ENCODE peak calls at places on chromosomes 2 and 18, in eight cellular contexts. One of them, this sample, is unnamed.

GRCh38 chr2:86338778-86339295 is 1.4 kb upstream of the REEP1 start:
- DNase-seq in adrenal gland: no peak
- DNase-seq in endothelial cell of umbilical vein: no peak
- DNase-seq in effector CD4-positive, alpha-beta T cell: no peak
- DNase-seq in H1: no peak
- DNase-seq in midbrain: no peak
- DNase-seq in NK-92 treated with Interleukin-12 subunit alpha and Interleukin-12 subunit beta, amount 100 ng/mL, for 24 hours: no peak
- DNase-seq in GM03348: no peak
- DNase-seq in this sample: no peak

GRCh38 chr2:218471070-218471469 is 52.1 kb downstream of the VIL1 start:
- DNase-seq in adrenal gland: no peak
- DNase-seq in endothelial cell of umbilical vein: no peak
- DNase-seq in effector CD4-positive, alpha-beta T cell: no peak
- DNase-seq in H1: no peak
- DNase-seq in midbrain: no peak
- DNase-seq in NK-92 treated with Interleukin-12 subunit alpha and Interleukin-12 subunit beta, amount 100 ng/mL, for 24 hours: no peak
- DNase-seq in GM03348: no peak
- DNase-seq in this sample: no peak

GRCh38 chr2:20650880-20651730 is at the start of gene HS1BP3:
- DNase-seq in adrenal gland: peak
- DNase-seq in endothelial cell of umbilical vein: peak
- DNase-seq in effector CD4-positive, alpha-beta T cell: peak
- DNase-seq in H1: peak
- DNase-seq in midbrain: peak
- DNase-seq in NK-92 treated with Interleukin-12 subunit alpha and Interleukin-12 subunit beta, amount 100 ng/mL, for 24 hours: peak
- DNase-seq in GM03348: peak
- DNase-seq in this sample: peak

GRCh38 chr2:108534577-108535379 is 508 bp downstream of the LIMS1 start:
- DNase-seq in adrenal gland: peak
- DNase-seq in endothelial cell of umbilical vein: peak
- DNase-seq in effector CD4-positive, alpha-beta T cell: peak
- DNase-seq in H1: no peak
- DNase-seq in midbrain: peak
- DNase-seq in NK-92 treated with Interleukin-12 subunit alpha and Interleukin-12 subunit beta, amount 100 ng/mL, for 24 hours: peak
- DNase-seq in GM03348: peak
- DNase-seq in this sample: peak

GRCh38 chr2:194822657-194823056 is 834.4 kb upstream of the SLC39A10 start:
- DNase-seq in adrenal gland: no peak
- DNase-seq in endothelial cell of umbilical vein: no peak
- DNase-seq in effector CD4-positive, alpha-beta T cell: no peak
- DNase-seq in H1: no peak
- DNase-seq in midbrain: no peak
- DNase-seq in NK-92 treated with Interleukin-12 subunit alpha and Interleukin-12 subunit beta, amount 100 ng/mL, for 24 hours: no peak
- DNase-seq in GM03348: no peak
- DNase-seq in this sample: no peak

GRCh38 chr2:129709956-129710598 is 269.4 kb upstream of the RAB6C start:
- DNase-seq in adrenal gland: no peak
- DNase-seq in endothelial cell of umbilical vein: no peak
- DNase-seq in effector CD4-positive, alpha-beta T cell: no peak
- DNase-seq in H1: peak
- DNase-seq in midbrain: no peak
- DNase-seq in NK-92 treated with Interleukin-12 subunit alpha and Interleukin-12 subunit beta, amount 100 ng/mL, for 24 hours: no peak
- DNase-seq in GM03348: peak
- DNase-seq in this sample: no peak

GRCh38 chr18:64037812-64038414 is 68.0 kb downstream of the SERPINB8 start:
- DNase-seq in adrenal gland: no peak
- DNase-seq in endothelial cell of umbilical vein: peak
- DNase-seq in effector CD4-positive, alpha-beta T cell: no peak
- DNase-seq in H1: no peak
- DNase-seq in midbrain: peak
- DNase-seq in NK-92 treated with Interleukin-12 subunit alpha and Interleukin-12 subunit beta, amount 100 ng/mL, for 24 hours: no peak
- DNase-seq in GM03348: peak
- DNase-seq in this sample: peak

GRCh38 chr2:203840816-203841215 is 26.8 kb upstream of the CTLA4 start:
- DNase-seq in adrenal gland: no peak
- DNase-seq in endothelial cell of umbilical vein: no peak
- DNase-seq in effector CD4-positive, alpha-beta T cell: no peak
- DNase-seq in H1: no peak
- DNase-seq in midbrain: no peak
- DNase-seq in NK-92 treated with Interleukin-12 subunit alpha and Interleukin-12 subunit beta, amount 100 ng/mL, for 24 hours: no peak
- DNase-seq in GM03348: no peak
- DNase-seq in this sample: no peak

GRCh38 chr2:150076281-150076680 is 411.2 kb downstream of the RND3 start:
- DNase-seq in adrenal gland: no peak
- DNase-seq in endothelial cell of umbilical vein: no peak
- DNase-seq in effector CD4-positive, alpha-beta T cell: no peak
- DNase-seq in H1: no peak
- DNase-seq in midbrain: no peak
- DNase-seq in NK-92 treated with Interleukin-12 subunit alpha and Interleukin-12 subunit beta, amount 100 ng/mL, for 24 hours: no peak
- DNase-seq in GM03348: peak
- DNase-seq in this sample: no peak

GRCh38 chr2:113169002-113169530 is 4.7 kb upstream of the PSD4 start:
- DNase-seq in adrenal gland: no peak
- DNase-seq in endothelial cell of umbilical vein: no peak
- DNase-seq in effector CD4-positive, alpha-beta T cell: no peak
- DNase-seq in H1: peak
- DNase-seq in midbrain: no peak
- DNase-seq in NK-92 treated with Interleukin-12 subunit alpha and Interleukin-12 subunit beta, amount 100 ng/mL, for 24 hours: no peak
- DNase-seq in GM03348: no peak
- DNase-seq in this sample: no peak

GRCh38 chr2:19362094-19362649 is 3.7 kb upstream of the OSR1 start:
- DNase-seq in adrenal gland: no peak
- DNase-seq in endothelial cell of umbilical vein: no peak
- DNase-seq in effector CD4-positive, alpha-beta T cell: no peak
- DNase-seq in H1: no peak
- DNase-seq in midbrain: no peak
- DNase-seq in NK-92 treated with Interleukin-12 subunit alpha and Interleukin-12 subunit beta, amount 100 ng/mL, for 24 hours: no peak
- DNase-seq in GM03348: peak
- DNase-seq in this sample: peak

GRCh38 chr2:218252509-218253247 is 8.1 kb upstream of the GPBAR1 start:
- DNase-seq in adrenal gland: no peak
- DNase-seq in endothelial cell of umbilical vein: no peak
- DNase-seq in effector CD4-positive, alpha-beta T cell: no peak
- DNase-seq in H1: no peak
- DNase-seq in midbrain: no peak
- DNase-seq in NK-92 treated with Interleukin-12 subunit alpha and Interleukin-12 subunit beta, amount 100 ng/mL, for 24 hours: no peak
- DNase-seq in GM03348: peak
- DNase-seq in this sample: no peak

GRCh38 chr2:237223208-237223861 is 137.6 kb downstream of the COPS8 start:
- DNase-seq in adrenal gland: no peak
- DNase-seq in endothelial cell of umbilical vein: peak
- DNase-seq in effector CD4-positive, alpha-beta T cell: no peak
- DNase-seq in H1: no peak
- DNase-seq in midbrain: no peak
- DNase-seq in NK-92 treated with Interleukin-12 subunit alpha and Interleukin-12 subunit beta, amount 100 ng/mL, for 24 hours: no peak
- DNase-seq in GM03348: peak
- DNase-seq in this sample: no peak

GRCh38 chr18:13813271-13813849 is 10.6 kb upstream of the MC5R start:
- DNase-seq in adrenal gland: peak
- DNase-seq in endothelial cell of umbilical vein: peak
- DNase-seq in effector CD4-positive, alpha-beta T cell: peak
- DNase-seq in H1: peak
- DNase-seq in midbrain: peak
- DNase-seq in NK-92 treated with Interleukin-12 subunit alpha and Interleukin-12 subunit beta, amount 100 ng/mL, for 24 hours: no peak
- DNase-seq in GM03348: peak
- DNase-seq in this sample: peak

GRCh38 chr2:178824181-178824580 is 17.0 kb upstream of the TTN start:
- DNase-seq in adrenal gland: no peak
- DNase-seq in endothelial cell of umbilical vein: no peak
- DNase-seq in effector CD4-positive, alpha-beta T cell: no peak
- DNase-seq in H1: no peak
- DNase-seq in midbrain: no peak
- DNase-seq in NK-92 treated with Interleukin-12 subunit alpha and Interleukin-12 subunit beta, amount 100 ng/mL, for 24 hours: no peak
- DNase-seq in GM03348: no peak
- DNase-seq in this sample: no peak

GRCh38 chr2:172323256-172323655 is 104.1 kb upstream of the ITGA6 start:
- DNase-seq in adrenal gland: no peak
- DNase-seq in endothelial cell of umbilical vein: no peak
- DNase-seq in effector CD4-positive, alpha-beta T cell: no peak
- DNase-seq in H1: no peak
- DNase-seq in midbrain: no peak
- DNase-seq in NK-92 treated with Interleukin-12 subunit alpha and Interleukin-12 subunit beta, amount 100 ng/mL, for 24 hours: no peak
- DNase-seq in GM03348: no peak
- DNase-seq in this sample: no peak

GRCh38 chr2:3594493-3595281 is at the start of gene COLEC11:
- DNase-seq in adrenal gland: peak
- DNase-seq in endothelial cell of umbilical vein: peak
- DNase-seq in effector CD4-positive, alpha-beta T cell: no peak
- DNase-seq in H1: peak
- DNase-seq in midbrain: no peak
- DNase-seq in NK-92 treated with Interleukin-12 subunit alpha and Interleukin-12 subunit beta, amount 100 ng/mL, for 24 hours: no peak
- DNase-seq in GM03348: peak
- DNase-seq in this sample: peak

GRCh38 chr2:7809640-7810039 is 872.2 kb upstream of the ID2 start:
- DNase-seq in adrenal gland: no peak
- DNase-seq in endothelial cell of umbilical vein: no peak
- DNase-seq in effector CD4-positive, alpha-beta T cell: no peak
- DNase-seq in H1: no peak
- DNase-seq in midbrain: no peak
- DNase-seq in NK-92 treated with Interleukin-12 subunit alpha and Interleukin-12 subunit beta, amount 100 ng/mL, for 24 hours: no peak
- DNase-seq in GM03348: no peak
- DNase-seq in this sample: no peak

GRCh38 chr2:65064728-65065552 is 8.7 kb downstream of the CEP68 start:
- DNase-seq in adrenal gland: peak
- DNase-seq in endothelial cell of umbilical vein: peak
- DNase-seq in effector CD4-positive, alpha-beta T cell: no peak
- DNase-seq in H1: no peak
- DNase-seq in midbrain: peak
- DNase-seq in NK-92 treated with Interleukin-12 subunit alpha and Interleukin-12 subunit beta, amount 100 ng/mL, for 24 hours: no peak
- DNase-seq in GM03348: peak
- DNase-seq in this sample: peak

GRCh38 chr18:55407774-55408535 is 180.0 kb downstream of the TCF4 start:
- DNase-seq in adrenal gland: no peak
- DNase-seq in endothelial cell of umbilical vein: no peak
- DNase-seq in effector CD4-positive, alpha-beta T cell: no peak
- DNase-seq in H1: no peak
- DNase-seq in midbrain: no peak
- DNase-seq in NK-92 treated with Interleukin-12 subunit alpha and Interleukin-12 subunit beta, amount 100 ng/mL, for 24 hours: no peak
- DNase-seq in GM03348: no peak
- DNase-seq in this sample: no peak

GRCh38 chr2:131475831-131476230 is at the start of gene TUBA3D:
- DNase-seq in adrenal gland: no peak
- DNase-seq in endothelial cell of umbilical vein: no peak
- DNase-seq in effector CD4-positive, alpha-beta T cell: no peak
- DNase-seq in H1: no peak
- DNase-seq in midbrain: no peak
- DNase-seq in NK-92 treated with Interleukin-12 subunit alpha and Interleukin-12 subunit beta, amount 100 ng/mL, for 24 hours: no peak
- DNase-seq in GM03348: no peak
- DNase-seq in this sample: no peak